ENCODE peak calls at places on chromosomes 11 and 22, in nine cellular contexts. One of them, this sample, is unnamed.

GRCh38 chr11:70471254-70471653 is 72.9 kb downstream of the CTTN start:
- DNase-seq in ureter: no peak
- DNase-seq in anterior cingulate cortex: no peak
- DNase-seq in NCI-H2081: no peak
- DNase-seq in AG04449: no peak
- DNase-seq in right cardiac atrium: no peak
- DNase-seq in GOT3: no peak
- DNase-seq in HFF-Myc: no peak
- DNase-seq in NCI-H510A treated with DMSO at 0.1 percent for 48 hours: peak; percentile 6
- DNase-seq in this sample: no peak

GRCh38 chr11:13970986-13971385 is 8.5 kb downstream of the SPON1 start:
- DNase-seq in anterior cingulate cortex: no peak
- DNase-seq in NCI-H2081: no peak
- DNase-seq in GOT3: no peak
- DNase-seq in HFF-Myc: no peak
- DNase-seq in NCI-H510A treated with DMSO at 0.1 percent for 48 hours: peak; percentile 34
- DNase-seq in ureter: no peak
- DNase-seq in right cardiac atrium: no peak
- DNase-seq in AG04449: no peak
- DNase-seq in this sample: no peak

GRCh38 chr11:19244621-19245020 is 3.9 kb upstream of the E2F8 start:
- DNase-seq in NCI-H2081: no peak
- DNase-seq in anterior cingulate cortex: no peak
- DNase-seq in HFF-Myc: no peak
- DNase-seq in AG04449: no peak
- DNase-seq in right cardiac atrium: no peak
- DNase-seq in ureter: peak; percentile 68
- DNase-seq in NCI-H510A treated with DMSO at 0.1 percent for 48 hours: no peak
- DNase-seq in GOT3: no peak
- DNase-seq in this sample: no peak

GRCh38 chr11:70077411-70078094 is 564 bp upstream of the ANO1 start:
- DNase-seq in right cardiac atrium: no peak
- DNase-seq in GOT3: no peak
- DNase-seq in NCI-H510A treated with DMSO at 0.1 percent for 48 hours: no peak
- DNase-seq in NCI-H2081: no peak
- DNase-seq in ureter: no peak
- DNase-seq in anterior cingulate cortex: no peak
- DNase-seq in HFF-Myc: no peak
- DNase-seq in AG04449: no peak
- DNase-seq in this sample: no peak

GRCh38 chr11:68295271-68295670 is 17.1 kb upstream of the LRP5 start:
- DNase-seq in right cardiac atrium: no peak
- DNase-seq in HFF-Myc: no peak
- DNase-seq in anterior cingulate cortex: no peak
- DNase-seq in AG04449: no peak
- DNase-seq in GOT3: no peak
- DNase-seq in ureter: no peak
- DNase-seq in NCI-H2081: no peak
- DNase-seq in NCI-H510A treated with DMSO at 0.1 percent for 48 hours: no peak
- DNase-seq in this sample: no peak

GRCh38 chr11:128697645-128698174 is 3.8 kb downstream of the FLI1 start:
- DNase-seq in right cardiac atrium: no peak
- DNase-seq in NCI-H510A treated with DMSO at 0.1 percent for 48 hours: no peak
- DNase-seq in GOT3: no peak
- DNase-seq in anterior cingulate cortex: no peak
- DNase-seq in HFF-Myc: no peak
- DNase-seq in ureter: no peak
- DNase-seq in AG04449: no peak
- DNase-seq in NCI-H2081: no peak
- DNase-seq in this sample: no peak

GRCh38 chr11:107679255-107680024 is 32.4 kb downstream of the SLN start:
- DNase-seq in anterior cingulate cortex: no peak
- DNase-seq in AG04449: no peak
- DNase-seq in HFF-Myc: no peak
- DNase-seq in NCI-H2081: no peak
- DNase-seq in NCI-H510A treated with DMSO at 0.1 percent for 48 hours: no peak
- DNase-seq in ureter: no peak
- DNase-seq in GOT3: no peak
- DNase-seq in right cardiac atrium: no peak
- DNase-seq in this sample: no peak

GRCh38 chr22:48182896-48183805 is 1420.7 kb downstream of the TBC1D22A start:
- DNase-seq in HFF-Myc: no peak
- DNase-seq in GOT3: no peak
- DNase-seq in AG04449: no peak
- DNase-seq in ureter: no peak
- DNase-seq in NCI-H510A treated with DMSO at 0.1 percent for 48 hours: no peak
- DNase-seq in NCI-H2081: no peak
- DNase-seq in right cardiac atrium: no peak
- DNase-seq in anterior cingulate cortex: no peak
- DNase-seq in this sample: no peak

GRCh38 chr11:65894034-65894591 is 3.6 kb downstream of the CCDC85B start:
- DNase-seq in GOT3: no peak
- DNase-seq in ureter: no peak
- DNase-seq in right cardiac atrium: peak; percentile 83
- DNase-seq in HFF-Myc: no peak
- DNase-seq in NCI-H2081: no peak
- DNase-seq in anterior cingulate cortex: no peak
- DNase-seq in AG04449: no peak
- DNase-seq in NCI-H510A treated with DMSO at 0.1 percent for 48 hours: no peak
- DNase-seq in this sample: no peak

GRCh38 chr11:11396290-11397042 is 43.4 kb upstream of the CSNK2A3 start:
- DNase-seq in NCI-H2081: no peak
- DNase-seq in HFF-Myc: peak; percentile 90
- DNase-seq in NCI-H510A treated with DMSO at 0.1 percent for 48 hours: no peak
- DNase-seq in right cardiac atrium: no peak
- DNase-seq in anterior cingulate cortex: no peak
- DNase-seq in AG04449: peak; percentile 68
- DNase-seq in ureter: no peak
- DNase-seq in GOT3: peak; percentile 18
- DNase-seq in this sample: no peak

GRCh38 chr11:48182860-48183526 is 33.6 kb upstream of the OR4B1 start:
- DNase-seq in NCI-H2081: no peak
- DNase-seq in GOT3: no peak
- DNase-seq in anterior cingulate cortex: no peak
- DNase-seq in AG04449: no peak
- DNase-seq in ureter: no peak
- DNase-seq in NCI-H510A treated with DMSO at 0.1 percent for 48 hours: no peak
- DNase-seq in right cardiac atrium: no peak
- DNase-seq in HFF-Myc: no peak
- DNase-seq in this sample: no peak

GRCh38 chr22:31084811-31085492 is 3.8 kb downstream of the SMTN start:
- DNase-seq in NCI-H2081: no peak
- DNase-seq in anterior cingulate cortex: peak; percentile 64
- DNase-seq in ureter: peak; percentile 89
- DNase-seq in right cardiac atrium: peak; percentile 96
- DNase-seq in AG04449: no peak
- DNase-seq in NCI-H510A treated with DMSO at 0.1 percent for 48 hours: no peak
- DNase-seq in HFF-Myc: no peak
- DNase-seq in GOT3: peak; percentile 26
- DNase-seq in this sample: peak; percentile 62

GRCh38 chr11:114762437-114762836 is 84.1 kb downstream of the NXPE2 start:
- DNase-seq in GOT3: no peak
- DNase-seq in ureter: peak; percentile 63
- DNase-seq in NCI-H2081: peak; percentile 64
- DNase-seq in AG04449: peak; percentile 2
- DNase-seq in NCI-H510A treated with DMSO at 0.1 percent for 48 hours: peak; percentile 52
- DNase-seq in right cardiac atrium: peak; percentile 87
- DNase-seq in HFF-Myc: peak; percentile 16
- DNase-seq in anterior cingulate cortex: peak; percentile 19
- DNase-seq in this sample: peak; percentile 28

GRCh38 chr11:40129276-40129675 is 1330.2 kb downstream of the LRRC4C start:
- DNase-seq in ureter: no peak
- DNase-seq in NCI-H2081: peak; percentile 24
- DNase-seq in HFF-Myc: no peak
- DNase-seq in AG04449: no peak
- DNase-seq in anterior cingulate cortex: no peak
- DNase-seq in right cardiac atrium: no peak
- DNase-seq in GOT3: no peak
- DNase-seq in NCI-H510A treated with DMSO at 0.1 percent for 48 hours: no peak
- DNase-seq in this sample: no peak

GRCh38 chr11:126607776-126608625 is 252.5 kb downstream of the ST3GAL4 start:
- DNase-seq in right cardiac atrium: no peak
- DNase-seq in ureter: no peak
- DNase-seq in NCI-H510A treated with DMSO at 0.1 percent for 48 hours: no peak
- DNase-seq in AG04449: no peak
- DNase-seq in GOT3: no peak
- DNase-seq in anterior cingulate cortex: no peak
- DNase-seq in HFF-Myc: no peak
- DNase-seq in NCI-H2081: peak; percentile 90
- DNase-seq in this sample: no peak

GRCh38 chr11:70580036-70580805 is 181.9 kb downstream of the CTTN start:
- DNase-seq in AG04449: no peak
- DNase-seq in ureter: no peak
- DNase-seq in NCI-H510A treated with DMSO at 0.1 percent for 48 hours: no peak
- DNase-seq in right cardiac atrium: no peak
- DNase-seq in anterior cingulate cortex: no peak
- DNase-seq in GOT3: no peak
- DNase-seq in HFF-Myc: no peak
- DNase-seq in NCI-H2081: no peak
- DNase-seq in this sample: no peak

GRCh38 chr22:30253205-30253852 is 6.8 kb upstream of the LIF start:
- DNase-seq in NCI-H510A treated with DMSO at 0.1 percent for 48 hours: peak; percentile 50
- DNase-seq in GOT3: no peak
- DNase-seq in AG04449: no peak
- DNase-seq in HFF-Myc: no peak
- DNase-seq in anterior cingulate cortex: peak; percentile 31
- DNase-seq in NCI-H2081: no peak
- DNase-seq in right cardiac atrium: peak; percentile 88
- DNase-seq in ureter: peak; percentile 74
- DNase-seq in this sample: peak; percentile 43

GRCh38 chr22:44336962-44337657 is 24.4 kb upstream of the SHISAL1 start:
- DNase-seq in GOT3: no peak
- DNase-seq in NCI-H510A treated with DMSO at 0.1 percent for 48 hours: peak; percentile 69
- DNase-seq in AG04449: no peak
- DNase-seq in NCI-H2081: peak; percentile 35
- DNase-seq in HFF-Myc: no peak
- DNase-seq in ureter: no peak
- DNase-seq in anterior cingulate cortex: no peak
- DNase-seq in right cardiac atrium: no peak
- DNase-seq in this sample: no peak

GRCh38 chr11:46769636-46770221 is 50.7 kb downstream of the F2 start:
- DNase-seq in NCI-H510A treated with DMSO at 0.1 percent for 48 hours: no peak
- DNase-seq in ureter: no peak
- DNase-seq in anterior cingulate cortex: no peak
- DNase-seq in right cardiac atrium: no peak
- DNase-seq in NCI-H2081: no peak
- DNase-seq in AG04449: no peak
- DNase-seq in GOT3: no peak
- DNase-seq in HFF-Myc: no peak
- DNase-seq in this sample: no peak

GRCh38 chr11:76243157-76243556 is 36.9 kb upstream of the WNT11 start:
- DNase-seq in anterior cingulate cortex: no peak
- DNase-seq in right cardiac atrium: peak; percentile 23
- DNase-seq in GOT3: no peak
- DNase-seq in NCI-H2081: no peak
- DNase-seq in NCI-H510A treated with DMSO at 0.1 percent for 48 hours: no peak
- DNase-seq in AG04449: no peak
- DNase-seq in ureter: no peak
- DNase-seq in HFF-Myc: no peak
- DNase-seq in this sample: no peak

GRCh38 chr11:111344032-111344431 is 35.0 kb downstream of the POU2AF1 start:
- DNase-seq in AG04449: no peak
- DNase-seq in NCI-H510A treated with DMSO at 0.1 percent for 48 hours: no peak
- DNase-seq in right cardiac atrium: peak; percentile 71
- DNase-seq in anterior cingulate cortex: no peak
- DNase-seq in ureter: peak; percentile 61
- DNase-seq in HFF-Myc: no peak
- DNase-seq in NCI-H2081: no peak
- DNase-seq in GOT3: peak; percentile 6
- DNase-seq in this sample: no peak

GRCh38 chr11:116513894-116514293 is 258.9 kb downstream of the BUD13 start:
- DNase-seq in right cardiac atrium: no peak
- DNase-seq in HFF-Myc: peak; percentile 4
- DNase-seq in ureter: no peak
- DNase-seq in AG04449: no peak
- DNase-seq in NCI-H510A treated with DMSO at 0.1 percent for 48 hours: no peak
- DNase-seq in anterior cingulate cortex: no peak
- DNase-seq in GOT3: no peak
- DNase-seq in NCI-H2081: peak; percentile 1
- DNase-seq in this sample: no peak

GRCh38 chr11:59678118-59678812 is 9.4 kb upstream of the PATL1 start:
- DNase-seq in NCI-H510A treated with DMSO at 0.1 percent for 48 hours: no peak
- DNase-seq in GOT3: no peak
- DNase-seq in right cardiac atrium: no peak
- DNase-seq in anterior cingulate cortex: no peak
- DNase-seq in HFF-Myc: no peak
- DNase-seq in NCI-H2081: no peak
- DNase-seq in ureter: no peak
- DNase-seq in AG04449: no peak
- DNase-seq in this sample: no peak

GRCh38 chr11:121553806-121554205 is 101.0 kb upstream of the SORL1-AS1 start:
- DNase-seq in NCI-H510A treated with DMSO at 0.1 percent for 48 hours: no peak
- DNase-seq in HFF-Myc: no peak
- DNase-seq in ureter: no peak
- DNase-seq in GOT3: no peak
- DNase-seq in right cardiac atrium: no peak
- DNase-seq in AG04449: no peak
- DNase-seq in anterior cingulate cortex: no peak
- DNase-seq in NCI-H2081: no peak
- DNase-seq in this sample: no peak

GRCh38 chr11:61955416-61956135 is 5.4 kb downstream of the BEST1 start:
- DNase-seq in GOT3: no peak
- DNase-seq in AG04449: no peak
- DNase-seq in ureter: no peak
- DNase-seq in NCI-H510A treated with DMSO at 0.1 percent for 48 hours: no peak
- DNase-seq in right cardiac atrium: peak; percentile 78
- DNase-seq in HFF-Myc: no peak
- DNase-seq in NCI-H2081: no peak
- DNase-seq in anterior cingulate cortex: no peak
- DNase-seq in this sample: no peak

GRCh38 chr22:49350441-49351121 is 477.1 kb downstream of the BRD1 start:
- DNase-seq in NCI-H2081: no peak
- DNase-seq in HFF-Myc: no peak
- DNase-seq in anterior cingulate cortex: no peak
- DNase-seq in NCI-H510A treated with DMSO at 0.1 percent for 48 hours: peak; percentile 11
- DNase-seq in ureter: no peak
- DNase-seq in AG04449: no peak
- DNase-seq in right cardiac atrium: no peak
- DNase-seq in GOT3: no peak
- DNase-seq in this sample: no peak

GRCh38 chr11:104873252-104873651 is 25.0 kb downstream of the CASP12 start:
- DNase-seq in NCI-H2081: no peak
- DNase-seq in AG04449: no peak
- DNase-seq in GOT3: no peak
- DNase-seq in NCI-H510A treated with DMSO at 0.1 percent for 48 hours: no peak
- DNase-seq in anterior cingulate cortex: no peak
- DNase-seq in right cardiac atrium: no peak
- DNase-seq in ureter: no peak
- DNase-seq in HFF-Myc: no peak
- DNase-seq in this sample: no peak

GRCh38 chr11:16081756-16082531 is 274.4 kb downstream of the SOX6 start:
- DNase-seq in right cardiac atrium: no peak
- DNase-seq in GOT3: no peak
- DNase-seq in NCI-H510A treated with DMSO at 0.1 percent for 48 hours: no peak
- DNase-seq in anterior cingulate cortex: no peak
- DNase-seq in HFF-Myc: no peak
- DNase-seq in NCI-H2081: no peak
- DNase-seq in AG04449: no peak
- DNase-seq in ureter: no peak
- DNase-seq in this sample: no peak

GRCh38 chr22:50016988-50017700 is 4.6 kb upstream of the IL17REL start:
- DNase-seq in GOT3: no peak
- DNase-seq in AG04449: no peak
- DNase-seq in NCI-H2081: no peak
- DNase-seq in anterior cingulate cortex: no peak
- DNase-seq in ureter: no peak
- DNase-seq in right cardiac atrium: no peak
- DNase-seq in NCI-H510A treated with DMSO at 0.1 percent for 48 hours: no peak
- DNase-seq in HFF-Myc: no peak
- DNase-seq in this sample: no peak

GRCh38 chr11:34907934-34908593 is 8.1 kb downstream of the APIP start:
- DNase-seq in NCI-H510A treated with DMSO at 0.1 percent for 48 hours: no peak
- DNase-seq in NCI-H2081: no peak
- DNase-seq in anterior cingulate cortex: no peak
- DNase-seq in GOT3: no peak
- DNase-seq in HFF-Myc: no peak
- DNase-seq in AG04449: no peak
- DNase-seq in ureter: no peak
- DNase-seq in right cardiac atrium: no peak
- DNase-seq in this sample: no peak

GRCh38 chr11:82698576-82699352 is 34.9 kb downstream of the FAM181B start:
- DNase-seq in AG04449: no peak
- DNase-seq in HFF-Myc: no peak
- DNase-seq in anterior cingulate cortex: no peak
- DNase-seq in GOT3: no peak
- DNase-seq in NCI-H2081: no peak
- DNase-seq in ureter: no peak
- DNase-seq in NCI-H510A treated with DMSO at 0.1 percent for 48 hours: no peak
- DNase-seq in right cardiac atrium: no peak
- DNase-seq in this sample: no peak